ENCODE peak calls at places on chromosomes 6 and 20, in nine cellular contexts. Q is activated T-cell treated with anti-CD3 and anti-CD28 coated beads for 1 hour, F is RWPE1, U is ecto neural progenitor cell, K is lower lobe of right lung, Z is Calu3, T is T-helper 2 cell, N is ovary, I is A549. L is an unnamed sample.

GRCh38 chr20:43669332-43669731 is 2.4 kb downstream of the MYBL2 start:
- DNase-seq in Q (no peak), F (peak), U (no peak), K (no peak), Z (peak), T (no peak), N (no peak), I (no peak), L (no peak)

GRCh38 chr20:50338479-50339195 is 148.0 kb downstream of the CEBPB start:
- DNase-seq in Q (no peak), F (no peak), U (no peak), K (no peak), Z (no peak), T (peak), N (no peak), I (no peak), L (peak)

GRCh38 chr6:16446241-16446640 is 207.9 kb downstream of the GMPR start:
- DNase-seq in Q (no peak), F (no peak), U (no peak), K (no peak), Z (no peak), T (no peak), N (no peak), I (no peak), L (no peak)

GRCh38 chr20:32067234-32067821 is 15.3 kb downstream of the HCK start:
- DNase-seq in Q (no peak), F (no peak), U (no peak), K (no peak), Z (no peak), T (no peak), N (no peak), I (no peak), L (no peak)

GRCh38 chr6:141403827-141404226 is 728.9 kb upstream of the GJE1 start:
- DNase-seq in Q (no peak), F (no peak), U (no peak), K (no peak), Z (no peak), T (no peak), N (no peak), I (no peak), L (no peak)

GRCh38 chr6:145099713-145100112 is 635.6 kb downstream of the EPM2A start:
- DNase-seq in Q (no peak), F (no peak), U (no peak), K (no peak), Z (no peak), T (no peak), N (no peak), I (no peak), L (no peak)

GRCh38 chr6:150723056-150723658 is 123.5 kb downstream of the PLEKHG1 start:
- DNase-seq in Q (no peak), F (no peak), U (no peak), K (no peak), Z (no peak), T (no peak), N (no peak), I (no peak), L (no peak)

GRCh38 chr6:113995632-113996031 is 24.7 kb upstream of the HDAC2 start:
- DNase-seq in Q (no peak), F (peak), U (no peak), K (peak), Z (no peak), T (peak), N (no peak), I (peak), L (peak)

GRCh38 chr20:2775139-2775538 is 25.3 kb downstream of the CPXM1 start:
- DNase-seq in Q (no peak), F (no peak), U (no peak), K (no peak), Z (no peak), T (no peak), N (no peak), I (no peak), L (no peak)

GRCh38 chr6:46948699-46949098 is 27.0 kb upstream of the ADGRF5 start:
- DNase-seq in Q (no peak), F (no peak), U (no peak), K (no peak), Z (no peak), T (no peak), N (peak), I (no peak), L (no peak)

GRCh38 chr6:167751579-167752115 is 75.1 kb upstream of the AFDN start:
- DNase-seq in Q (no peak), F (no peak), U (no peak), K (no peak), Z (no peak), T (no peak), N (no peak), I (no peak), L (no peak)

GRCh38 chr20:14915356-14915755 is 577.9 kb upstream of the FLRT3 start:
- DNase-seq in Q (no peak), F (no peak), U (no peak), K (no peak), Z (no peak), T (no peak), N (no peak), I (no peak), L (no peak)

GRCh38 chr6:14930366-14930989 is 315.4 kb upstream of the JARID2 start:
- DNase-seq in Q (no peak), F (peak), U (no peak), K (no peak), Z (peak), T (no peak), N (no peak), I (no peak), L (no peak)

GRCh38 chr6:106966671-106967522 is 7.6 kb downstream of the CD24 start:
- DNase-seq in Q (no peak), F (no peak), U (no peak), K (no peak), Z (no peak), T (no peak), N (no peak), I (no peak), L (no peak)

GRCh38 chr6:132830236-132830799 is 15.9 kb downstream of the RPS12 start:
- DNase-seq in Q (no peak), F (no peak), U (no peak), K (no peak), Z (peak), T (no peak), N (no peak), I (no peak), L (peak)

GRCh38 chr20:43318749-43319148 is 129.0 kb upstream of the PTPRT start:
- DNase-seq in Q (no peak), F (no peak), U (no peak), K (no peak), Z (no peak), T (no peak), N (no peak), I (no peak), L (no peak)

GRCh38 chr6:9499709-9500108 is 915.2 kb downstream of the TFAP2A start:
- DNase-seq in Q (no peak), F (no peak), U (no peak), K (no peak), Z (no peak), T (no peak), N (no peak), I (no peak), L (no peak)

GRCh38 chr6:96066376-96066775 is 50.6 kb downstream of the FUT9 start:
- DNase-seq in Q (no peak), F (no peak), U (no peak), K (no peak), Z (no peak), T (peak), N (no peak), I (no peak), L (no peak)

GRCh38 chr6:150008588-150008987 is 16.7 kb downstream of the RAET1L start:
- DNase-seq in Q (no peak), F (peak), U (no peak), K (no peak), Z (peak), T (no peak), N (peak), I (peak), L (no peak)

GRCh38 chr20:5268449-5268848 is 48.3 kb downstream of the PROKR2 start:
- DNase-seq in Q (no peak), F (peak), U (no peak), K (no peak), Z (no peak), T (no peak), N (no peak), I (no peak), L (no peak)

GRCh38 chr6:43269273-43270007 is 26.2 kb downstream of the TTBK1 start:
- DNase-seq in Q (peak), F (no peak), U (no peak), K (no peak), Z (peak), T (peak), N (no peak), I (no peak), L (no peak)

GRCh38 chr6:140572867-140573266 is 1198.4 kb upstream of the CITED2 start:
- DNase-seq in Q (no peak), F (no peak), U (no peak), K (no peak), Z (no peak), T (no peak), N (no peak), I (no peak), L (no peak)

GRCh38 chr20:2172305-2173175 is 70.9 kb downstream of the STK35 start:
- DNase-seq in Q (peak), F (peak), U (peak), K (peak), Z (peak), T (peak), N (peak), I (peak), L (peak)

GRCh38 chr6:111817451-111818146 is 55.7 kb downstream of the FYN start:
- DNase-seq in Q (no peak), F (no peak), U (no peak), K (no peak), Z (no peak), T (no peak), N (no peak), I (no peak), L (no peak)

GRCh38 chr20:38023181-38024085 is 9.8 kb downstream of the TTI1 start:
- DNase-seq in Q (no peak), F (no peak), U (no peak), K (no peak), Z (no peak), T (no peak), N (no peak), I (no peak), L (no peak)

GRCh38 chr6:155219858-155220301 is 43.9 kb upstream of the CLDN20 start:
- DNase-seq in Q (no peak), F (no peak), U (no peak), K (no peak), Z (no peak), T (no peak), N (no peak), I (no peak), L (no peak)

GRCh38 chr20:22583773-22584629 is at the start of gene FOXA2:
- DNase-seq in Q (no peak), F (peak), U (no peak), K (peak), Z (peak), T (no peak), N (no peak), I (peak), L (peak)

GRCh38 chr20:917416-917815 is 1.3 kb upstream of the ANGPT4 start:
- DNase-seq in Q (no peak), F (no peak), U (no peak), K (no peak), Z (no peak), T (no peak), N (no peak), I (no peak), L (no peak)

GRCh38 chr6:148307400-148307799 is 35.2 kb upstream of the SASH1 start:
- DNase-seq in Q (no peak), F (peak), U (no peak), K (no peak), Z (no peak), T (no peak), N (no peak), I (no peak), L (no peak)

GRCh38 chr6:80527552-80528052 is 421.1 kb downstream of the BCKDHB start:
- DNase-seq in Q (no peak), F (peak), U (no peak), K (no peak), Z (no peak), T (no peak), N (no peak), I (peak), L (peak)

GRCh38 chr6:42193491-42193894 is 1.3 kb downstream of the GUCA1B start:
- DNase-seq in Q (no peak), F (peak), U (no peak), K (no peak), Z (peak), T (no peak), N (no peak), I (no peak), L (no peak)

GRCh38 chr20:49747707-49748524 is 34.2 kb upstream of the B4GALT5 start:
- DNase-seq in Q (no peak), F (no peak), U (peak), K (peak), Z (peak), T (no peak), N (peak), I (no peak), L (peak)